ENCODE peak calls at places on chromosome 11, in seven cellular contexts. B is left lung, W is PC-9, J is OCI-LY7, V is transverse colon, H is bronchial epithelial cell, T is natural killer cell. L is an unnamed sample.

GRCh38 chr11:32586576-32587190 is 3.1 kb downstream of the EIF3M start:
- DNase-seq in W (no peak), T (no peak), B (no peak), V (no peak), H (peak; percentile 27), J (peak; percentile 31), L (no peak)

GRCh38 chr11:95337175-95337957 is 106.4 kb upstream of the SESN3 start:
- DNase-seq in W (no peak), J (no peak), H (peak; percentile 85), T (no peak), B (peak; percentile 80), V (peak; percentile 43), L (no peak)

GRCh38 chr11:116406042-116406441 is 366.7 kb downstream of the BUD13 start:
- DNase-seq in V (no peak), J (no peak), H (peak; percentile 4), T (no peak), B (no peak), W (no peak), L (no peak)

GRCh38 chr11:125081098-125081798 is 18.1 kb downstream of the SLC37A2 start:
- DNase-seq in T (no peak), W (no peak), V (no peak), J (no peak), H (no peak), B (no peak), L (no peak)

GRCh38 chr11:17413414-17414316 is 25.2 kb upstream of the KCNJ11 start:
- DNase-seq in B (no peak), V (peak; percentile 72), J (no peak), H (no peak), T (no peak), W (no peak), L (no peak)

GRCh38 chr11:34570584-34570983 is 50.3 kb upstream of the EHF start:
- DNase-seq in B (no peak), T (no peak), V (no peak), J (no peak), H (peak; percentile 90), W (peak; percentile 87), L (no peak)

GRCh38 chr11:12623869-12624268 is 50.4 kb upstream of the TEAD1 start:
- DNase-seq in V (no peak), J (no peak), T (no peak), B (no peak), W (no peak), H (no peak), L (no peak)

GRCh38 chr11:63834532-63835155 is 4.3 kb upstream of the MARK2 start:
- DNase-seq in T (no peak), V (no peak), H (no peak), B (peak; percentile 17), W (no peak), J (no peak), L (no peak)

GRCh38 chr11:77372736-77373135 is 71.2 kb upstream of the GDPD4 start:
- DNase-seq in H (peak; percentile 36), T (no peak), W (no peak), V (no peak), B (no peak), J (no peak), L (no peak)

GRCh38 chr11:122983438-122984185 is 2.0 kb upstream of the BSX start:
- DNase-seq in H (no peak), W (no peak), T (no peak), V (no peak), B (no peak), J (no peak), L (no peak)

GRCh38 chr11:119172513-119172912 is 4.0 kb downstream of the NLRX1 start:
- DNase-seq in T (no peak), H (no peak), V (no peak), B (no peak), J (no peak), W (no peak), L (no peak)

GRCh38 chr11:77819921-77820564 is 479 bp downstream of the RSF1 start:
- DNase-seq in J (peak; percentile 41), T (peak; percentile 45), W (peak; percentile 70), V (peak; percentile 53), B (peak; percentile 86), H (peak; percentile 17), L (no peak)

GRCh38 chr11:16860632-16861031 is 122.2 kb downstream of the C11orf58 start:
- DNase-seq in H (no peak), T (no peak), W (no peak), J (no peak), B (no peak), V (no peak), L (no peak)

GRCh38 chr11:117315285-117316196 is 515 bp downstream of the BACE1 start:
- DNase-seq in W (no peak), B (peak; percentile 89), H (no peak), T (no peak), J (no peak), V (no peak), L (no peak)

GRCh38 chr11:86244063-86244521 is 461 bp upstream of the EED start:
- DNase-seq in W (peak; percentile 84), B (peak; percentile 92), V (peak; percentile 91), H (peak; percentile 79), J (peak; percentile 92), T (no peak), L (peak; percentile 34)

GRCh38 chr11:10622957-10623787 is 54.7 kb upstream of the LYVE1 start:
- DNase-seq in H (no peak), J (peak; percentile 27), B (peak; percentile 84), W (no peak), T (no peak), V (no peak), L (no peak)

GRCh38 chr11:5809122-5809519 is 397 bp downstream of the OR52N2 start:
- DNase-seq in T (no peak), J (no peak), V (no peak), W (no peak), H (no peak), B (peak; percentile 26), L (no peak)

GRCh38 chr11:66971483-66971882 is 3.6 kb upstream of the C11orf86 start:
- DNase-seq in J (no peak), T (no peak), V (no peak), W (no peak), H (no peak), B (no peak), L (no peak)

GRCh38 chr11:131867457-131868257 is 497.2 kb downstream of the NTM start:
- DNase-seq in T (no peak), V (peak; percentile 47), W (peak; percentile 11), H (peak; percentile 67), J (peak; percentile 5), B (no peak), L (peak; percentile 53)

GRCh38 chr11:100855466-100856067 is 168.5 kb downstream of the ARHGAP42 start:
- DNase-seq in H (peak; percentile 60), B (no peak), V (no peak), T (no peak), J (peak; percentile 39), W (no peak), L (no peak)

GRCh38 chr11:2929880-2930704 is 872 bp upstream of the PHLDA2 start:
- DNase-seq in H (peak; percentile 55), W (no peak), T (no peak), J (no peak), V (peak; percentile 79), B (peak; percentile 88), L (peak; percentile 60)

GRCh38 chr11:2930705-2931415 is 1.6 kb upstream of the PHLDA2 start:
- DNase-seq in J (peak; percentile 73), T (no peak), V (peak; percentile 93), W (peak; percentile 87), B (peak; percentile 94), H (peak; percentile 80), L (no peak)

GRCh38 chr11:2927851-2928604 is 1.2 kb downstream of the PHLDA2 start:
- DNase-seq in B (peak; percentile 81), W (peak; percentile 57), V (peak; percentile 64), J (no peak), T (no peak), H (no peak), L (no peak)

GRCh38 chr11:2928605-2929510 is at the start of gene PHLDA2:
- DNase-seq in T (peak; percentile 47), W (no peak), J (no peak), H (peak; percentile 56), B (peak; percentile 87), V (peak; percentile 73), L (no peak)

DNA sequence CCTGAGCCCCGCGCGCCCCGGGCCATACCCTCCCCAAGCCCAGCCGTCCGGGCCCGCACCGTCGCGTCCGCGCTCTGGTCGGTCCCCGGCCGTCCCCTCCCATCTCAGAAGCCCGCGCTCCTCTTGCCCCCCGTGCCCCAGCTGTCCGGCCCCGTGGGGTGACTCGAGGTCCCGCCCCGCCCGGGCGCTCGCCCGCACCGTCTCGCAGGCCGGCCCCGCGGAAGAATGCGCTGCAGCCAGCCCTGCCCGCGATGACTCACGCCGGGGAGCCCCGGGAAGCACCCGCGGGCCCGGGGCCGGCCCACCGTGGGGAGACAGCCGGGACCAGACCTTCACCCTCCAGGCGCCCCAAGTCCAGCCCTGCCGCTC is 275 bp upstream of the PHLDA2 start:
- DNase-seq in J (no peak), T (peak; percentile 71), B (peak; percentile 95), V (peak; percentile 88), H (peak; percentile 65), W (peak; percentile 83), L (peak; percentile 51)
- TF ChIP-seq CTCF in J (no peak), T (no peak), B (no peak), V (no peak), H (no peak), W (no peak), L (no peak)

GRCh38 chr11:14306481-14306880 is 52.5 kb downstream of the RRAS2 start:
- DNase-seq in W (no peak), B (no peak), J (no peak), H (no peak), T (no peak), V (no peak), L (no peak)
- TF ChIP-seq CTCF in W (no peak), B (no peak), J (no peak), H (no peak), T (no peak), V (no peak), L (no peak)

GRCh38 chr11:69874984-69875673 is 55.9 kb upstream of the FGF3 start:
- DNase-seq in J (no peak), T (no peak), H (no peak), V (peak; percentile 3), B (no peak), W (no peak), L (peak; percentile 8)
- TF ChIP-seq CTCF in J (no peak), T (no peak), H (no peak), V (no peak), B (no peak), W (no peak), L (no peak)

GRCh38 chr11:70944636-70945035 is 307.7 kb downstream of the SHANK2 start:
- DNase-seq in V (no peak), J (no peak), W (no peak), B (no peak), T (no peak), H (no peak), L (no peak)

GRCh38 chr11:70944141-70944540 is 308.2 kb downstream of the SHANK2 start:
- DNase-seq in T (no peak), W (no peak), J (no peak), H (no peak), V (no peak), B (no peak), L (no peak)

GRCh38 chr11:70948416-70948815 is 304.0 kb downstream of the SHANK2 start:
- DNase-seq in W (no peak), T (no peak), J (no peak), H (no peak), V (no peak), B (no peak), L (no peak)

DNA sequence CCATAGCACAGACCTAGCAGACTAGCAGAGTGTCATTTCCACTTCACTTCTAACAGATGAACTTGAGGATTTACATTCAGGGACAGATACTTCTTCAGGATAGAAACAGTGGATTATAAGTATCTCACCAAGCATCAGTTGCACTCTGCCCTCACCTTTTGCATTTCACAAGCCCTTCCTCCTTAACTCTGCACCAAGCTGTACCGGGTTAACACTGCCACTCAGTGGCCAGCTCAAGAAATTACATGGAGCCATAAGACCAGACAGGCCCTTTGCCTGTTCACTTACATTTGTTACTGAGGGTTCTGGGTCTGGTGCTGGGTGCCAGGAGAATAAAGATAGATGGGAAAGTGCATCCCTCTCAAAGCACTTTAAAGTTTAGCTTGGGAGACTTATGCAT is 309.8 kb downstream of the SHANK2 start:
- DNase-seq in W (no peak), B (no peak), T (no peak), V (no peak), H (no peak), J (peak; percentile 24), L (no peak)
- TF ChIP-seq CTCF in W (peak; percentile 71), B (no peak), T (no peak), V (no peak), H (peak; percentile 36), J (peak; percentile 81), L (no peak)

L was measured in omental fat pad.